ENCODE peak calls at places on chromosomes 11 and 22, in five cellular contexts. One of them, this sample, is unnamed.

GRCh38 chr22:29609139-29609538 is 5.7 kb downstream of the NF2 start:
- DNase-seq in HL-60: no peak
- DNase-seq in foreskin fibroblast: no peak
- DNase-seq in fibroblast of pulmonary artery: no peak
- DNase-seq in adrenal gland: no peak
- DNase-seq in this sample: no peak

GRCh38 chr11:112652786-112653390 is 308.3 kb upstream of the NCAM1 start:
- DNase-seq in HL-60: no peak
- DNase-seq in foreskin fibroblast: peak; percentile 49
- DNase-seq in fibroblast of pulmonary artery: peak; percentile 39
- DNase-seq in adrenal gland: no peak
- DNase-seq in this sample: no peak

GRCh38 chr22:49372530-49373288 is 455.0 kb downstream of the BRD1 start:
- DNase-seq in HL-60: no peak
- DNase-seq in foreskin fibroblast: no peak
- DNase-seq in fibroblast of pulmonary artery: no peak
- DNase-seq in adrenal gland: no peak
- DNase-seq in this sample: no peak

GRCh38 chr22:46584081-46584903 is 35.9 kb upstream of the GRAMD4 start:
- DNase-seq in HL-60: no peak
- DNase-seq in foreskin fibroblast: no peak
- DNase-seq in fibroblast of pulmonary artery: no peak
- DNase-seq in adrenal gland: no peak
- DNase-seq in this sample: no peak

GRCh38 chr11:67400251-67400941 is 1.3 kb downstream of the PPP1CA start:
- DNase-seq in HL-60: no peak
- DNase-seq in foreskin fibroblast: no peak
- DNase-seq in fibroblast of pulmonary artery: no peak
- DNase-seq in adrenal gland: no peak
- DNase-seq in this sample: no peak

GRCh38 chr22:27130949-27131745 is 473.8 kb downstream of the MIAT start:
- DNase-seq in HL-60: no peak
- DNase-seq in foreskin fibroblast: no peak
- DNase-seq in fibroblast of pulmonary artery: no peak
- DNase-seq in adrenal gland: no peak
- DNase-seq in this sample: no peak

GRCh38 chr22:30127749-30128166 is 47.5 kb downstream of the HORMAD2 start:
- DNase-seq in HL-60: peak; percentile 56
- DNase-seq in foreskin fibroblast: peak; percentile 12
- DNase-seq in fibroblast of pulmonary artery: peak; percentile 63
- DNase-seq in adrenal gland: no peak
- DNase-seq in this sample: no peak

GRCh38 chr11:43947815-43948214 is 5.4 kb downstream of the C11orf96 start:
- DNase-seq in HL-60: no peak
- DNase-seq in foreskin fibroblast: no peak
- DNase-seq in fibroblast of pulmonary artery: no peak
- DNase-seq in adrenal gland: no peak
- DNase-seq in this sample: no peak

GRCh38 chr11:12150831-12151382 is 40.5 kb downstream of the MICAL2 start:
- DNase-seq in HL-60: no peak
- DNase-seq in foreskin fibroblast: peak; percentile 76
- DNase-seq in fibroblast of pulmonary artery: peak; percentile 53
- DNase-seq in adrenal gland: no peak
- DNase-seq in this sample: no peak

GRCh38 chr11:13963169-13963948 is 836 bp downstream of the SPON1 start:
- DNase-seq in HL-60: no peak
- DNase-seq in foreskin fibroblast: no peak
- DNase-seq in fibroblast of pulmonary artery: no peak
- DNase-seq in adrenal gland: peak; percentile 19
- DNase-seq in this sample: no peak

GRCh38 chr22:46070722-46071450 is 79.4 kb upstream of the PPARA start:
- DNase-seq in HL-60: peak; percentile 57
- DNase-seq in foreskin fibroblast: peak; percentile 76
- DNase-seq in fibroblast of pulmonary artery: peak; percentile 53
- DNase-seq in adrenal gland: peak; percentile 83
- DNase-seq in this sample: no peak

GRCh38 chr11:126647735-126648134 is 292.2 kb downstream of the ST3GAL4 start:
- DNase-seq in HL-60: no peak
- DNase-seq in foreskin fibroblast: peak; percentile 75
- DNase-seq in fibroblast of pulmonary artery: peak; percentile 49
- DNase-seq in adrenal gland: no peak
- DNase-seq in this sample: peak; percentile 61

GRCh38 chr11:77821349-77821851 is 456 bp downstream of the AAMDC start:
- DNase-seq in HL-60: no peak
- DNase-seq in foreskin fibroblast: peak; percentile 18
- DNase-seq in fibroblast of pulmonary artery: peak; percentile 51
- DNase-seq in adrenal gland: peak; percentile 44
- DNase-seq in this sample: no peak

GRCh38 chr11:3108183-3108721 is 51.0 kb upstream of the CARS1 start:
- DNase-seq in HL-60: no peak
- DNase-seq in foreskin fibroblast: no peak
- DNase-seq in fibroblast of pulmonary artery: no peak
- DNase-seq in adrenal gland: no peak
- DNase-seq in this sample: no peak

GRCh38 chr11:14644396-14645246 is 1.0 kb downstream of the PDE3B start:
- DNase-seq in HL-60: no peak
- DNase-seq in foreskin fibroblast: no peak
- DNase-seq in fibroblast of pulmonary artery: peak; percentile 20
- DNase-seq in adrenal gland: peak; percentile 28
- DNase-seq in this sample: no peak

GRCh38 chr11:94767701-94768601 is at the start of gene AMOTL1:
- DNase-seq in HL-60: peak; percentile 31
- DNase-seq in foreskin fibroblast: peak; percentile 91
- DNase-seq in fibroblast of pulmonary artery: peak; percentile 86
- DNase-seq in adrenal gland: peak; percentile 86
- DNase-seq in this sample: peak; percentile 65

GRCh38 chr11:94768602-94769511 is 701 bp downstream of the AMOTL1 start:
- DNase-seq in HL-60: no peak
- DNase-seq in foreskin fibroblast: no peak
- DNase-seq in fibroblast of pulmonary artery: peak; percentile 33
- DNase-seq in adrenal gland: peak; percentile 52
- DNase-seq in this sample: no peak

GRCh38 chr11:94769897-94770296 is 1.7 kb downstream of the AMOTL1 start:
- DNase-seq in HL-60: no peak
- DNase-seq in foreskin fibroblast: no peak
- DNase-seq in fibroblast of pulmonary artery: no peak
- DNase-seq in adrenal gland: no peak
- DNase-seq in this sample: no peak

GRCh38 chr11:94767292-94767690 is 865 bp upstream of the AMOTL1 start:
- DNase-seq in HL-60: no peak
- DNase-seq in foreskin fibroblast: no peak
- DNase-seq in fibroblast of pulmonary artery: no peak
- DNase-seq in adrenal gland: no peak
- DNase-seq in this sample: no peak

GRCh38 chr11:94766656-94767291 is 1.4 kb upstream of the AMOTL1 start:
- DNase-seq in HL-60: no peak
- DNase-seq in foreskin fibroblast: no peak
- DNase-seq in fibroblast of pulmonary artery: no peak
- DNase-seq in adrenal gland: no peak
- DNase-seq in this sample: no peak
- H3K4me3 ChIP-seq in HL-60: no peak overlapping the region
- H3K4me3 ChIP-seq in foreskin fibroblast: no peak overlapping the region
- H3K4me3 ChIP-seq in fibroblast of pulmonary artery: no peak overlapping the region
- H3K4me3 ChIP-seq in adrenal gland: no peak overlapping the region
- H3K4me3 ChIP-seq in this sample: no peak overlapping the region

DNA sequence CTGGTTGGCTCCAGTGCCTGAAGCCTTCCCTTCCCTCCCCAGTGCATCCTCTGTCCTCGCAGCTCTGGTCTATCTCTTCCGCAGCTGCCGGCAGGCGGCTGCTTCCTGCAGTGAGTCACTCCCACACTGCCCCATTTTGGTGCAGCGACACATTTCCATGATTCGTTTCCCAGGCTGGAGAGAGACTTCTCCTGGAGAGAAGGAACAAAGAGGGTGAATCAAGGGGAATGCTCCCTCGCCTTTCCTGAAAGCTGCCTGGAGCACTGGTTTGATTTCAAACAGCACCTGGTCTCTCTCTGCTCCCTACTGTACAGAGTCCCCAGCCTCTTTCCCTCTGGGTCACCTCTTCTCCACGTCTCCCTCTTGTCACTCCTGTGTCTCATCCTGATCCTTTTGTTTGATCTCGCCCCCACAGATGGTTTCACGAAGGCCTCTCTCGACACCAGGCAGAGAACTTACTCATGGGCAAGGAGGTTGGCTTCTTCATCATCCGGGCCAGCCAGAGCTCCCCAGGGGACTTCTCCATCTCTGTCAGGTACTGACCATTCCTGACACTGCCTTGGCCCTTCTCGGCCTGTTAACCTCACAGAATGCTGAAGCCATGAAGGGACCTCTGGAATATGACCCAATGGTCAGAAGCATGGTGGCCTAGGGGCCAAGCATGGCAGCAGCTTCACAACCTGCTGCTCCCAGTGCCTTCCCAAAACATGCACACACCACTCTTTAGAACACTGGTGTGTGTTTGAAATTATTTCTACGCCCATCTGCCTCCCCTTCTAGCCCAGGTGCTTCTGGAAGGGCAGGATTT is at the start of gene TMA7B:
- DNase-seq in HL-60: peak; percentile 43
- DNase-seq in foreskin fibroblast: peak; percentile 60
- DNase-seq in fibroblast of pulmonary artery: peak; percentile 65
- DNase-seq in adrenal gland: peak; percentile 24
- DNase-seq in this sample: peak; percentile 31
- TF ChIP-seq CTCF in HL-60: no peak
- TF ChIP-seq CTCF in foreskin fibroblast: peak; percentile 38
- TF ChIP-seq CTCF in fibroblast of pulmonary artery: peak; percentile 47
- TF ChIP-seq CTCF in adrenal gland: peak; percentile 42
- TF ChIP-seq CTCF in this sample: peak; percentile 55

DNA sequence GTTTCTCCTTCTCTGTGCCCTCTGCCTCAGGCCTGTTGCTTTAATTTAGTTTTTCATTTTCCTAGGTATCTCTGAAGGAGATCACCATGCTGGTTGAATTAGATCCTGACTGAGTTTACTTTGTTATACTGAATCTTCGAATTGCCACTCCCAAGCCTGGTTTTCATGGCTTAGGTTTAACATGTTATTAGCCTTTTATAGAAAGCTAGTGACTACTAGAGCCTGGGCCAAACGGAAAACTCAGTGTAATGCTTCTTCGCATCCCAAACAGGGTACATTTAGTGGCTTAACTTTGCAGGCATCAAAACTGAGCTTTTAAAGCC is 3.6 kb downstream of the CRKL start:
- DNase-seq in HL-60: no peak
- DNase-seq in foreskin fibroblast: no peak
- DNase-seq in fibroblast of pulmonary artery: no peak
- DNase-seq in adrenal gland: no peak
- DNase-seq in this sample: no peak
- H3K4me3 ChIP-seq in HL-60: peak overlapping the region; percentile 77
- H3K4me3 ChIP-seq in foreskin fibroblast: peak overlapping the region; percentile 89
- H3K4me3 ChIP-seq in fibroblast of pulmonary artery: peak overlapping the region; percentile 95
- H3K4me3 ChIP-seq in adrenal gland: no peak overlapping the region
- H3K4me3 ChIP-seq in this sample: peak overlapping the region; percentile 99

GRCh38 chr11:9992306-9992705 is 301.7 kb downstream of the SBF2 start:
- DNase-seq in HL-60: no peak
- DNase-seq in foreskin fibroblast: no peak
- DNase-seq in fibroblast of pulmonary artery: no peak
- DNase-seq in adrenal gland: no peak
- DNase-seq in this sample: no peak

DNA sequence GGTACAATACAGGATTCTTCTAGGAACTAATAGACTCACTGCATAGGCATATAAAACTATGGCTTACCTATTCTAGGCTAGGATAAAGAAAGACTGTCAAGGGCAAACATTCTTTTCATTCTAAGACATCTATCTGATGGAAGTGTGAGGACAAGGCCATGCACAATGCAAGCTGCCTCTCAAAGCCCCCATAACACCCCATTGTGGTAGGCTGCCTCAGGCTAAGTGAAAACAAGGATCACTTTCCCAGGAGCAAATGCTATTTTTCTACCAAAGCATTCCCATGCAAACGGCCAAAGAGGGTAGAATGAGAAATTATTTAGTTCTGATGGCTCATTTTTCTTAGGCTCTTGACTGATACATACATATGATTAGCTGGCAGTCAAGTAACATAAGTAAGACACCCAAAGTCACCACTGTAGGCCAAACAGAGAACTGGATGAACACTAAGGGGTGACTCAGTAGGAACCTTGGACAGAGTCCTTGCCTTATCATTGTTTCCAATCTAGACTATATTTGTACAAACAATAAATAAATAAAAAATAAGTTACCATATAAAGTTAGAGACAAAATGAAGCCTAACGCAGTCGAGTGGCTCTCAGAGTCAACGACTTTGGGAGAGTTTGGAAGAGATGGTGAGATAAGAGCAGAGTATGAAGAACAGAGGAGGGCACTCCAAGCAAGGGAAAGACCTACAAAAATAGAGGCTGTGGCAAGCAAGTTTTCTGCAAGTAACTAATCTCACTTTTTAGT is 303.6 kb downstream of the SBF2 start:
- DNase-seq in HL-60: no peak
- DNase-seq in foreskin fibroblast: no peak
- DNase-seq in fibroblast of pulmonary artery: no peak
- DNase-seq in adrenal gland: no peak
- DNase-seq in this sample: no peak
- TF ChIP-seq CTCF in HL-60: no peak
- TF ChIP-seq CTCF in foreskin fibroblast: no peak
- TF ChIP-seq CTCF in fibroblast of pulmonary artery: no peak
- TF ChIP-seq CTCF in adrenal gland: no peak
- TF ChIP-seq CTCF in this sample: no peak

GRCh38 chr11:66312549-66313320 is 4.1 kb downstream of the CD248 start:
- DNase-seq in HL-60: peak; percentile 95
- DNase-seq in foreskin fibroblast: peak; percentile 100
- DNase-seq in fibroblast of pulmonary artery: peak; percentile 99
- DNase-seq in adrenal gland: peak; percentile 99
- DNase-seq in this sample: peak; percentile 95

GRCh38 chr11:66314561-66315497 is 2.0 kb downstream of the CD248 start:
- DNase-seq in HL-60: no peak
- DNase-seq in foreskin fibroblast: no peak
- DNase-seq in fibroblast of pulmonary artery: no peak
- DNase-seq in adrenal gland: no peak
- DNase-seq in this sample: no peak

GRCh38 chr11:66313321-66314185 is 3.3 kb downstream of the CD248 start:
- DNase-seq in HL-60: no peak
- DNase-seq in foreskin fibroblast: peak; percentile 56
- DNase-seq in fibroblast of pulmonary artery: peak; percentile 32
- DNase-seq in adrenal gland: no peak
- DNase-seq in this sample: no peak

GRCh38 chr11:66315498-66315885 is 1.4 kb downstream of the CD248 start:
- DNase-seq in HL-60: no peak
- DNase-seq in foreskin fibroblast: no peak
- DNase-seq in fibroblast of pulmonary artery: no peak
- DNase-seq in adrenal gland: no peak
- DNase-seq in this sample: no peak

GRCh38 chr11:66314186-66314501 is 2.7 kb downstream of the CD248 start:
- DNase-seq in HL-60: no peak
- DNase-seq in foreskin fibroblast: no peak
- DNase-seq in fibroblast of pulmonary artery: no peak
- DNase-seq in adrenal gland: no peak
- DNase-seq in this sample: no peak
- H3K4me3 ChIP-seq in HL-60: no peak overlapping the region
- H3K4me3 ChIP-seq in foreskin fibroblast: peak overlapping the region; percentile 95
- H3K4me3 ChIP-seq in fibroblast of pulmonary artery: peak overlapping the region; percentile 60
- H3K4me3 ChIP-seq in adrenal gland: no peak overlapping the region
- H3K4me3 ChIP-seq in this sample: peak overlapping the region; percentile 58

GRCh38 chr22:22552630-22553029 is 6.4 kb downstream of the PRAME start:
- DNase-seq in HL-60: no peak
- DNase-seq in foreskin fibroblast: no peak
- DNase-seq in fibroblast of pulmonary artery: peak; percentile 14
- DNase-seq in adrenal gland: no peak
- DNase-seq in this sample: no peak
- TF ChIP-seq CTCF in HL-60: no peak
- TF ChIP-seq CTCF in foreskin fibroblast: no peak
- TF ChIP-seq CTCF in fibroblast of pulmonary artery: no peak
- TF ChIP-seq CTCF in adrenal gland: no peak
- TF ChIP-seq CTCF in this sample: no peak

This sample was measured in HFF-Myc.